ENCODE peak calls at places on chromosomes 2 and 18, in four cellular contexts. One of them, this sample, is unnamed.

GRCh38 chr2:24350826-24351626 is 9.3 kb downstream of the ITSN2 start:
- DNase-seq in HepG2: no peak
- DNase-seq in H1: no peak
- DNase-seq in GM12878: no peak
- DNase-seq in this sample: no peak

GRCh38 chr2:55231546-55232083 is 478 bp downstream of the CLHC1 start:
- DNase-seq in HepG2: no peak
- DNase-seq in H1: no peak
- DNase-seq in GM12878: no peak
- DNase-seq in this sample: no peak

GRCh38 chr2:106105151-106105922 is 88.8 kb downstream of the UXS1 start:
- DNase-seq in HepG2: no peak
- DNase-seq in H1: no peak
- DNase-seq in GM12878: no peak
- DNase-seq in this sample: no peak

GRCh38 chr2:145777297-145777696 is 1257.4 kb upstream of the ZEB2 start:
- DNase-seq in HepG2: peak; percentile 88
- DNase-seq in H1: no peak
- DNase-seq in GM12878: no peak
- DNase-seq in this sample: no peak

GRCh38 chr18:23585007-23585871 is 1.1 kb downstream of the NPC1 start:
- DNase-seq in HepG2: peak; percentile 31
- DNase-seq in H1: no peak
- DNase-seq in GM12878: peak; percentile 28
- DNase-seq in this sample: peak; percentile 25

GRCh38 chr18:58258707-58259342 is 214.8 kb downstream of the NEDD4L start:
- DNase-seq in HepG2: no peak
- DNase-seq in H1: no peak
- DNase-seq in GM12878: no peak
- DNase-seq in this sample: no peak

GRCh38 chr18:43665239-43665788 is 388.0 kb upstream of the SYT4 start:
- DNase-seq in HepG2: no peak
- DNase-seq in H1: no peak
- DNase-seq in GM12878: no peak
- DNase-seq in this sample: no peak

GRCh38 chr2:70947556-70948184 is 12.0 kb downstream of the ATP6V1B1 start:
- DNase-seq in HepG2: no peak
- DNase-seq in H1: no peak
- DNase-seq in GM12878: no peak
- DNase-seq in this sample: peak; percentile 7

GRCh38 chr18:13464432-13465125 is 246.0 kb downstream of the LDLRAD4 start:
- DNase-seq in HepG2: no peak
- DNase-seq in H1: no peak
- DNase-seq in GM12878: peak; percentile 44
- DNase-seq in this sample: no peak

GRCh38 chr18:35303610-35304009 is 13.6 kb upstream of the ZSCAN30 start:
- DNase-seq in HepG2: no peak
- DNase-seq in H1: no peak
- DNase-seq in GM12878: no peak
- DNase-seq in this sample: no peak
- H3K9me3 ChIP-seq in HepG2: peaks cover 68% of the 10 kb centered on the region
- H3K9me3 ChIP-seq in H1: peaks cover 47% of the 10 kb centered on the region
- H3K9me3 ChIP-seq in GM12878: peaks cover 36% of the 10 kb centered on the region
- H3K9me3 ChIP-seq in this sample: peaks cover 34% of the 10 kb centered on the region

DNA sequence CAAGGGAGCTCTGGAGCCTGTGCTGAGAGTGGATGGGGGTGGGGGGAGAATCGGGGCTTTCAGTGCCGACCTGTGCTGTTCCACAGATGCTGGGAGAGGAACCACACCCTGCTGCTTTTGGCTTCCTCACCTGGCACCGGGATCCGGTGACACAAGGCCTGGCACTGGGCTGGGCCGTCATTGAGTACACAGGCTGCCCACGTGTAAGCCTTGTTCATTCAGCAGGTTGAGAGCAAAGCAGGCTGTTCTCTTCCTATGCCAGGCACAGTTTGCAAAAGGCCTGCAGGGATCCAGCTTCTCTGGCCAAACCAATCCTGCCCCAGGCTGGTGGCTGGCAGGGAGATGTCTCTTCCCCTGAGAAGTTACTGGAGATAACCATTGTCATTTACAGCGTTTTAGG is 17.1 kb downstream of the TRIB2 start:
- DNase-seq in HepG2: no peak
- DNase-seq in H1: no peak
- DNase-seq in GM12878: no peak
- DNase-seq in this sample: no peak
- TF ChIP-seq TCF12 in HepG2: no peak
- TF ChIP-seq TCF12 in H1: no peak
- TF ChIP-seq TCF12 in GM12878: no peak
- TF ChIP-seq TCF12 in this sample: no peak

DNA sequence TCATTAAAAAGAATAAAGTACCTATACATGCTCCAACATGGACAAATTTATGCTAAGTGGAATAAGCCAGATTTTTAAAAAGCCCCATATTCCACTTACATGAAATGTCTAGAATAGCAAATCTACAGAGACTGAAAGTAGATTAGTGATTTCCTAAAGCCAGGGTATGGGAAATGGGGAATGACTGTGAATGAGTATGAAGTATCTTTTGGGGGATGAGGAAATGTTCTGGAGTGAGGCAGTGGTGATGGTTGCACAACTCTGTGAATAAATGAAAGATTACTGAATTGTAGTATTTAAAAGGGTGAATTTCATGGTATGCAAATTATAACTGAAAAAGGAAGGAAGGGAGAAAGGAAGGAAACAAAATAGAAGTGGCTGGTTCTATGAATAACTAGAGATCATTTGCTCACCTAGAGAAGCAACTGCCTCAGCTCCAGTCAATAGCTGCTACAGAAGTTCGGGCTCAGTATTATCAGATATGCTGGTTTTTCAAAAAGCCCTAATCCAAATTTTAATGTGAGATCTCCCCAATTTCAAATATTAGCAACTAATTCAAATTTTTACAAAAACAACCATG is 39.3 kb downstream of the MAP3K2 start:
- DNase-seq in HepG2: no peak
- DNase-seq in H1: no peak
- DNase-seq in GM12878: no peak
- DNase-seq in this sample: no peak
- H3K9me3 ChIP-seq in HepG2: no peaks in the 10 kb centered on the region
- H3K9me3 ChIP-seq in H1: no peaks in the 10 kb centered on the region
- H3K9me3 ChIP-seq in GM12878: no peaks in the 10 kb centered on the region
- H3K9me3 ChIP-seq in this sample: no peaks in the 10 kb centered on the region

DNA sequence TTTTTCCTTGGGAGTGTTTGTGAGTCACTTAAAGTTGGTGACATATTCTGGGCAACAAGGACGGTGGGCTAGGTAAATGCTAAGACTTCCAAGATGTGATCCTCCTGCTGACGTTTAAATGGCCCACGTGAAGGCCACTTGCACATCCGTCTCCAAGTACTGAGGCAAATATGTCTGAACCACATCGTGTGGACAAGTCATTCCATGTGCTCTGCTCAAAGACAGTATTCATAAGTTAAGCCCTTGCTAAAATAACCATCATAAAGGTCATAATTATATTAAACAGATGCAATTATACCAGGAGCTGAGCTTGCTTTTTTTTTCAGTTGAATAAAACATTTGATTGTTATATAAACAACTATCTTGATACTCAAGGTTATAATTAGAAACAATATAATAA is 44.8 kb downstream of the SPP2 start:
- DNase-seq in HepG2: no peak
- DNase-seq in H1: no peak
- DNase-seq in GM12878: no peak
- DNase-seq in this sample: no peak
- TF ChIP-seq TCF12 in HepG2: no peak
- TF ChIP-seq TCF12 in H1: no peak
- TF ChIP-seq TCF12 in GM12878: no peak
- TF ChIP-seq TCF12 in this sample: no peak

GRCh38 chr2:159010963-159011362 is 42.5 kb downstream of the TANC1 start:
- DNase-seq in HepG2: no peak
- DNase-seq in H1: no peak
- DNase-seq in GM12878: no peak
- DNase-seq in this sample: no peak

GRCh38 chr2:159009940-159010339 is 41.5 kb downstream of the TANC1 start:
- DNase-seq in HepG2: no peak
- DNase-seq in H1: no peak
- DNase-seq in GM12878: no peak
- DNase-seq in this sample: no peak

GRCh38 chr2:159013103-159013502 is 44.7 kb downstream of the TANC1 start:
- DNase-seq in HepG2: no peak
- DNase-seq in H1: no peak
- DNase-seq in GM12878: no peak
- DNase-seq in this sample: no peak

GRCh38 chr2:159012142-159012541 is 43.7 kb downstream of the TANC1 start:
- DNase-seq in HepG2: no peak
- DNase-seq in H1: no peak
- DNase-seq in GM12878: no peak
- DNase-seq in this sample: no peak

DNA sequence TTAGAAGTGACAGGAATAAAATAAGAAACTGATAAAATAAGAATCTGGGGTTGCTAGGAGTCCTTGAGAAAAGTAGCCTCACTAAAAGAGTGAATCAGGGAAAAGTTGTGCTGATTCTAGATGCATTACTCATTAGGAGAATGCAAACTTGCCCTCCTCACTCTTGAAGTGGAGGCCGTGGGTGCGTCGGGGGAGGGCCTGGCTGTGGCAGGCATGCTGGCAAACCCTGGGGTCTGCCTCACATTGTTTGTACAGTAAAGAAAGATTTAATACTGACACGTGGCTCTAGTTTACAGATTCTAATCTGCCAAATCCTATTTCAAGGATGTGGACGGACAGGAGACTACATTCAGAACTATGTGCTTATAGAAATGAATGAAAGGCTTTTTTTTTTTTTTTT is 41.9 kb downstream of the TANC1 start:
- DNase-seq in HepG2: peak; percentile 18
- DNase-seq in H1: no peak
- DNase-seq in GM12878: no peak
- DNase-seq in this sample: peak; percentile 61
- H3K9me3 ChIP-seq in HepG2: peaks cover 12% of the 10 kb centered on the region
- H3K9me3 ChIP-seq in H1: peaks cover 8% of the 10 kb centered on the region
- H3K9me3 ChIP-seq in GM12878: no peaks in the 10 kb centered on the region
- H3K9me3 ChIP-seq in this sample: no peaks in the 10 kb centered on the region

GRCh38 chr2:127733816-127734537 is 32.7 kb downstream of the SFT2D3 start:
- DNase-seq in HepG2: no peak
- DNase-seq in H1: no peak
- DNase-seq in GM12878: no peak
- DNase-seq in this sample: no peak
- TF ChIP-seq TCF12 in HepG2: no peak
- TF ChIP-seq TCF12 in H1: no peak
- TF ChIP-seq TCF12 in GM12878: no peak
- TF ChIP-seq TCF12 in this sample: no peak

DNA sequence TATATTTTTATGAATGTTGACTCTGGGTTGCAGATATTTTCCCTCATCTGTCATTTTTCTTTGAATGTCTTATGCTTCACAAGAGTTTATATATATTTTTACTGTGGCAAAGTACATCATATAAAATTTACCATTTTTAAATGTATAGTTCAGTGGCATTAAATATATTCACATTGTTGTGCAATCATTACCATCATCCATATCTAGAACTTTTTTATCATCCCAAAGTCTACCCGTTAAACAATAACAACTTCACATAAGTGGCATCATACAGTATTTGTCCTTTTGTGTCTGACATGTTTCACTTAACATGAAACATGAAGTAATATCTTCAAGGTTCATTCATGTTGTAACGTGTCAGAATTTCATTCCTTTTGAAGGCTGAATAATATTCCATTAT is 24.5 kb downstream of the RAB3GAP1 start:
- DNase-seq in HepG2: no peak
- DNase-seq in H1: no peak
- DNase-seq in GM12878: no peak
- DNase-seq in this sample: no peak
- H3K9me3 ChIP-seq in HepG2: peaks cover 18% of the 10 kb centered on the region
- H3K9me3 ChIP-seq in H1: peaks cover 27% of the 10 kb centered on the region
- H3K9me3 ChIP-seq in GM12878: peaks cover 9% of the 10 kb centered on the region
- H3K9me3 ChIP-seq in this sample: peaks cover 13% of the 10 kb centered on the region

GRCh38 chr2:227871375-227871788 is at the start of gene DAW1:
- DNase-seq in HepG2: peak; percentile 21
- DNase-seq in H1: peak; percentile 90
- DNase-seq in GM12878: no peak
- DNase-seq in this sample: peak; percentile 88
- TF ChIP-seq TCF12 in HepG2: no peak
- TF ChIP-seq TCF12 in H1: no peak
- TF ChIP-seq TCF12 in GM12878: no peak
- TF ChIP-seq TCF12 in this sample: no peak